ENCODE peak calls at places on chromosome X, in six cellular contexts. One of them, this sample, is unnamed.

GRCh38 chrX:16868920-16869319 is 1.2 kb downstream of the RBBP7 start:
- DNase-seq in K562: no peak
- DNase-seq in HCT116: no peak
- DNase-seq in GM12878: no peak
- DNase-seq in HepG2: no peak
- DNase-seq in H1: no peak
- DNase-seq in this sample: no peak

GRCh38 chrX:10033360-10034007 is 66.3 kb downstream of the CLDN34 start:
- DNase-seq in K562: no peak
- DNase-seq in HCT116: no peak
- DNase-seq in GM12878: no peak
- DNase-seq in HepG2: no peak
- DNase-seq in H1: no peak
- DNase-seq in this sample: no peak

GRCh38 chrX:69028761-69029120 is 136.5 kb downstream of the PJA1 start:
- DNase-seq in K562: no peak
- DNase-seq in HCT116: no peak
- DNase-seq in GM12878: no peak
- DNase-seq in HepG2: no peak
- DNase-seq in H1: no peak
- DNase-seq in this sample: no peak

GRCh38 chrX:38515291-38515690 is 46.1 kb upstream of the TSPAN7 start:
- DNase-seq in K562: no peak
- DNase-seq in HCT116: no peak
- DNase-seq in GM12878: no peak
- DNase-seq in HepG2: no peak
- DNase-seq in H1: no peak
- DNase-seq in this sample: no peak

GRCh38 chrX:155951237-155951789 is 46.2 kb upstream of the IL9R start:
- DNase-seq in K562: no peak
- DNase-seq in HCT116: no peak
- DNase-seq in GM12878: no peak
- DNase-seq in HepG2: no peak
- DNase-seq in H1: no peak
- DNase-seq in this sample: no peak

GRCh38 chrX:140034916-140035315 is 69.6 kb upstream of the CXorf66 start:
- DNase-seq in K562: no peak
- DNase-seq in HCT116: no peak
- DNase-seq in GM12878: no peak
- DNase-seq in HepG2: no peak
- DNase-seq in H1: no peak
- DNase-seq in this sample: no peak

GRCh38 chrX:53287493-53288138 is 6.2 kb upstream of the IQSEC2 start:
- DNase-seq in K562: no peak
- DNase-seq in HCT116: peak
- DNase-seq in GM12878: peak
- DNase-seq in HepG2: no peak
- DNase-seq in H1: no peak
- DNase-seq in this sample: no peak

GRCh38 chrX:119686087-119686639 is 6.8 kb downstream of the SEPTIN6 start:
- DNase-seq in K562: no peak
- DNase-seq in HCT116: no peak
- DNase-seq in GM12878: peak
- DNase-seq in HepG2: no peak
- DNase-seq in H1: no peak
- DNase-seq in this sample: no peak

GRCh38 chrX:122565952-122566351 is 618.1 kb upstream of the GRIA3 start:
- DNase-seq in K562: no peak
- DNase-seq in HCT116: peak
- DNase-seq in GM12878: no peak
- DNase-seq in HepG2: no peak
- DNase-seq in H1: no peak
- DNase-seq in this sample: no peak

GRCh38 chrX:153576961-153577360 is 22.0 kb downstream of the CCNQ start:
- DNase-seq in K562: no peak
- DNase-seq in HCT116: no peak
- DNase-seq in GM12878: no peak
- DNase-seq in HepG2: no peak
- DNase-seq in H1: no peak
- DNase-seq in this sample: no peak

GRCh38 chrX:30577362-30577961 is at the start of gene TASL:
- DNase-seq in K562: no peak
- DNase-seq in HCT116: no peak
- DNase-seq in GM12878: peak
- DNase-seq in HepG2: no peak
- DNase-seq in H1: no peak
- DNase-seq in this sample: no peak

GRCh38 chrX:11137543-11138139 is 26.5 kb downstream of the HCCS start:
- DNase-seq in K562: no peak
- DNase-seq in HCT116: peak
- DNase-seq in GM12878: no peak
- DNase-seq in HepG2: peak
- DNase-seq in H1: no peak
- DNase-seq in this sample: no peak

GRCh38 chrX:105328773-105329172 is 108.3 kb upstream of the TEX13A start:
- DNase-seq in K562: no peak
- DNase-seq in HCT116: no peak
- DNase-seq in GM12878: no peak
- DNase-seq in HepG2: no peak
- DNase-seq in H1: no peak
- DNase-seq in this sample: no peak

GRCh38 chrX:23012162-23012561 is 12.4 kb downstream of the DDX53 start:
- DNase-seq in K562: no peak
- DNase-seq in HCT116: no peak
- DNase-seq in GM12878: no peak
- DNase-seq in HepG2: no peak
- DNase-seq in H1: no peak
- DNase-seq in this sample: no peak

GRCh38 chrX:134632386-134632785 is 25.9 kb downstream of the PLAC1 start:
- DNase-seq in K562: no peak
- DNase-seq in HCT116: no peak
- DNase-seq in GM12878: no peak
- DNase-seq in HepG2: no peak
- DNase-seq in H1: no peak
- DNase-seq in this sample: no peak

GRCh38 chrX:12115377-12115776 is 22.9 kb upstream of the FRMPD4 start:
- DNase-seq in K562: no peak
- DNase-seq in HCT116: no peak
- DNase-seq in GM12878: no peak
- DNase-seq in HepG2: no peak
- DNase-seq in H1: no peak
- DNase-seq in this sample: no peak

GRCh38 chrX:120372667-120373370 is 10.9 kb downstream of the ATP1B4 start:
- DNase-seq in K562: no peak
- DNase-seq in HCT116: no peak
- DNase-seq in GM12878: no peak
- DNase-seq in HepG2: no peak
- DNase-seq in H1: no peak
- DNase-seq in this sample: no peak

GRCh38 chrX:72409993-72410392 is 104.3 kb upstream of the CITED1 start:
- DNase-seq in K562: no peak
- DNase-seq in HCT116: no peak
- DNase-seq in GM12878: no peak
- DNase-seq in HepG2: no peak
- DNase-seq in H1: no peak
- DNase-seq in this sample: no peak

GRCh38 chrX:9573282-9574106 is 108.6 kb downstream of the TBL1X start:
- DNase-seq in K562: no peak
- DNase-seq in HCT116: no peak
- DNase-seq in GM12878: no peak
- DNase-seq in HepG2: no peak
- DNase-seq in H1: no peak
- DNase-seq in this sample: no peak

GRCh38 chrX:120790118-120790517 is 85.5 kb downstream of the CT47B1 start:
- DNase-seq in K562: peak
- DNase-seq in HCT116: peak
- DNase-seq in GM12878: peak
- DNase-seq in HepG2: peak
- DNase-seq in H1: no peak
- DNase-seq in this sample: peak

GRCh38 chrX:54602563-54602962 is 72.5 kb downstream of the GNL3L start:
- DNase-seq in K562: no peak
- DNase-seq in HCT116: no peak
- DNase-seq in GM12878: no peak
- DNase-seq in HepG2: no peak
- DNase-seq in H1: no peak
- DNase-seq in this sample: no peak

GRCh38 chrX:46575991-46576392 is 2.4 kb downstream of the CHST7 start:
- DNase-seq in K562: no peak
- DNase-seq in HCT116: no peak
- DNase-seq in GM12878: no peak
- DNase-seq in HepG2: peak
- DNase-seq in H1: no peak
- DNase-seq in this sample: no peak

GRCh38 chrX:112513154-112513553 is 166.6 kb downstream of the LHFPL1 start:
- DNase-seq in K562: no peak
- DNase-seq in HCT116: no peak
- DNase-seq in GM12878: no peak
- DNase-seq in HepG2: no peak
- DNase-seq in H1: no peak
- DNase-seq in this sample: peak

GRCh38 chrX:9597361-9598035 is 132.6 kb downstream of the TBL1X start:
- DNase-seq in K562: no peak
- DNase-seq in HCT116: no peak
- DNase-seq in GM12878: no peak
- DNase-seq in HepG2: no peak
- DNase-seq in H1: no peak
- DNase-seq in this sample: no peak

GRCh38 chrX:135931644-135932487 is 38.4 kb downstream of the SAGE1 start:
- DNase-seq in K562: peak
- DNase-seq in HCT116: peak
- DNase-seq in GM12878: no peak
- DNase-seq in HepG2: peak
- DNase-seq in H1: peak
- DNase-seq in this sample: peak

GRCh38 chrX:71533850-71534515 is 1.1 kb downstream of the OGT start:
- DNase-seq in K562: peak
- DNase-seq in HCT116: no peak
- DNase-seq in GM12878: no peak
- DNase-seq in HepG2: peak
- DNase-seq in H1: no peak
- DNase-seq in this sample: no peak

GRCh38 chrX:107834273-107835201 is 8.9 kb downstream of the MID2 start:
- DNase-seq in K562: no peak
- DNase-seq in HCT116: no peak
- DNase-seq in GM12878: no peak
- DNase-seq in HepG2: no peak
- DNase-seq in H1: no peak
- DNase-seq in this sample: no peak
- TF ChIP-seq ZNF274 in K562: no peak
- TF ChIP-seq ZNF274 in HCT116: no peak
- TF ChIP-seq ZNF274 in GM12878: no peak
- TF ChIP-seq ZNF274 in HepG2: no peak
- TF ChIP-seq ZNF274 in H1: no peak
- TF ChIP-seq ZNF274 in this sample: no peak

GRCh38 chrX:40542208-40542607 is 38.6 kb upstream of the ATP6AP2 start:
- DNase-seq in K562: no peak
- DNase-seq in HCT116: no peak
- DNase-seq in GM12878: no peak
- DNase-seq in HepG2: no peak
- DNase-seq in H1: no peak
- DNase-seq in this sample: no peak

GRCh38 chrX:40546870-40547269 is 33.9 kb upstream of the ATP6AP2 start:
- DNase-seq in K562: no peak
- DNase-seq in HCT116: no peak
- DNase-seq in GM12878: no peak
- DNase-seq in HepG2: no peak
- DNase-seq in H1: no peak
- DNase-seq in this sample: no peak

GRCh38 chrX:40544343-40545250 is 36.2 kb upstream of the ATP6AP2 start:
- DNase-seq in K562: peak
- DNase-seq in HCT116: no peak
- DNase-seq in GM12878: no peak
- DNase-seq in HepG2: peak
- DNase-seq in H1: no peak
- DNase-seq in this sample: no peak

GRCh38 chrX:40542972-40543371 is 37.8 kb upstream of the ATP6AP2 start:
- DNase-seq in K562: no peak
- DNase-seq in HCT116: no peak
- DNase-seq in GM12878: no peak
- DNase-seq in HepG2: no peak
- DNase-seq in H1: no peak
- DNase-seq in this sample: no peak

GRCh38 chrX:40543661-40544328 is 37.0 kb upstream of the ATP6AP2 start:
- DNase-seq in K562: peak
- DNase-seq in HCT116: peak
- DNase-seq in GM12878: peak
- DNase-seq in HepG2: peak
- DNase-seq in H1: no peak
- DNase-seq in this sample: peak
- TF ChIP-seq ZNF274 in K562: no peak
- TF ChIP-seq ZNF274 in HCT116: no peak
- TF ChIP-seq ZNF274 in GM12878: no peak
- TF ChIP-seq ZNF274 in HepG2: no peak
- TF ChIP-seq ZNF274 in H1: no peak
- TF ChIP-seq ZNF274 in this sample: no peak

DNA sequence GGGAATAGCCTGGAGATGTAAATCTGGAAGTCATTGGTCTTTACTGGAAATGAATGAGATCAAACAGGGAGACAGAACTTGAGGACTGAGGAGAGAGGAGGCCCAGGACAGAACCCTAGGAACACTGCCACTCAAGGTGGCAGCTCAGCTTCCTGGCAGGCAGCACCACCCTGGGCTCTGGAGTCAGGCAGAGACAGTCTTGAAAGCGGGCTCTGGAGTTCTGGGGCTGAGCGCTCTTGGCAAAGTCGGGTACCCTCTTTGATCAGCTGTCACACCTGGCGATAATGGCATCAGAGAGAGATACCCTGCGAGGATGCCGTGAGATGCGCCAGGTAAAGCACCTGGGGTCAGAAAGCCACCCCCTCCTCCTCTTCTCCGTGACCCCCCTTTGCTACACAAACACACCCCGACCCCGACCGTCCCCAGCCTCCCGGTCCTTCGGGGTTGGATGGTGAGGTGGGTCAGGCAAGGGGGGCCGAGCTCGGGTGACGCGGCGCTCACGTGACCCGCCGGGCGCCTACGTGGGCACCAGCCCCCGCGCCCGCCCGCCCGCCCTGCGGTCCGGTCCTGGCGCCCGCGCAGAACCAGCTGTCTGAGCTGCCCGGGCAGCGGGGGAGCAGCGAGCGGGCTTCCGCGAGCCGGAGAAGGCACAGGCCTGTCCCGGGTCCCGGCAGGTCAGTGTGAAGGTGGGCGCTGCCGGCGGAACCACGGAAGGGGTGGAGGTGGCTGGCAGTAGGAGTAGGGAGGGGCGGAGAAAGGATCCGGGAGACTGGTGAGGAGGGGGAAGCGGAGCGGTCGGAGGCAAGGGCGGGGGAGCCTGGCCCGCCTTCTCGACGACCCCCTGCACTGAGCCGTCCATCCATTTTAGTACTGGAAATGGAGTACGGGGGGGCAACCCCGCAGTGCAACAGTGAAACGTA is at the start of gene TCEAL3:
- DNase-seq in K562: no peak
- DNase-seq in HCT116: no peak
- DNase-seq in GM12878: no peak
- DNase-seq in HepG2: no peak
- DNase-seq in H1: no peak
- DNase-seq in this sample: no peak
- TF ChIP-seq ZNF274 in K562: no peak
- TF ChIP-seq ZNF274 in HCT116: no peak
- TF ChIP-seq ZNF274 in GM12878: no peak
- TF ChIP-seq ZNF274 in HepG2: no peak
- TF ChIP-seq ZNF274 in H1: no peak
- TF ChIP-seq ZNF274 in this sample: no peak

GRCh38 chrX:20789103-20789502 is 522.4 kb upstream of the RPS6KA3 start:
- DNase-seq in K562: no peak
- DNase-seq in HCT116: no peak
- DNase-seq in GM12878: no peak
- DNase-seq in HepG2: peak
- DNase-seq in H1: no peak
- DNase-seq in this sample: no peak
- TF ChIP-seq ZNF274 in K562: no peak
- TF ChIP-seq ZNF274 in HCT116: no peak
- TF ChIP-seq ZNF274 in GM12878: no peak
- TF ChIP-seq ZNF274 in HepG2: no peak
- TF ChIP-seq ZNF274 in H1: no peak
- TF ChIP-seq ZNF274 in this sample: no peak